ENCODE peak calls at places on chromosomes 2 and 18, in five cellular contexts. One of them, this sample, is unnamed.

GRCh38 chr2:43631918-43632317 is 5.1 kb upstream of the PLEKHH2 start:
- DNase-seq in lower lobe of right lung: no peak
- DNase-seq in HepG2: no peak
- DNase-seq in heart right ventricle: no peak
- DNase-seq in spleen: no peak
- DNase-seq in this sample: no peak

GRCh38 chr2:42474765-42475454 is 18.9 kb downstream of the KCNG3 start:
- DNase-seq in lower lobe of right lung: no peak
- DNase-seq in HepG2: peak; percentile 39
- DNase-seq in heart right ventricle: no peak
- DNase-seq in spleen: no peak
- DNase-seq in this sample: no peak

GRCh38 chr2:191064590-191064989 is 50.6 kb upstream of the STAT1 start:
- DNase-seq in lower lobe of right lung: no peak
- DNase-seq in HepG2: no peak
- DNase-seq in heart right ventricle: no peak
- DNase-seq in spleen: no peak
- DNase-seq in this sample: no peak

GRCh38 chr2:239852272-239852671 is 172.9 kb downstream of the NDUFA10 start:
- DNase-seq in lower lobe of right lung: no peak
- DNase-seq in HepG2: no peak
- DNase-seq in heart right ventricle: no peak
- DNase-seq in spleen: no peak
- DNase-seq in this sample: no peak

GRCh38 chr18:12359515-12359927 is 17.5 kb downstream of the AFG3L2 start:
- DNase-seq in lower lobe of right lung: no peak
- DNase-seq in HepG2: no peak
- DNase-seq in heart right ventricle: no peak
- DNase-seq in spleen: no peak
- DNase-seq in this sample: no peak

GRCh38 chr18:2148823-2149222 is 422.5 kb downstream of the METTL4 start:
- DNase-seq in lower lobe of right lung: no peak
- DNase-seq in HepG2: no peak
- DNase-seq in heart right ventricle: no peak
- DNase-seq in spleen: no peak
- DNase-seq in this sample: no peak

GRCh38 chr2:153391131-153391530 is 87.4 kb downstream of the RPRM start:
- DNase-seq in lower lobe of right lung: no peak
- DNase-seq in HepG2: no peak
- DNase-seq in heart right ventricle: no peak
- DNase-seq in spleen: no peak
- DNase-seq in this sample: no peak

GRCh38 chr2:218615868-218616315 is 8.2 kb downstream of the PLCD4 start:
- DNase-seq in lower lobe of right lung: no peak
- DNase-seq in HepG2: peak; percentile 56
- DNase-seq in heart right ventricle: no peak
- DNase-seq in spleen: no peak
- DNase-seq in this sample: no peak

GRCh38 chr2:158583923-158584322 is 127.2 kb downstream of the PKP4 start:
- DNase-seq in lower lobe of right lung: no peak
- DNase-seq in HepG2: no peak
- DNase-seq in heart right ventricle: no peak
- DNase-seq in spleen: peak; percentile 58
- DNase-seq in this sample: no peak

GRCh38 chr2:8457092-8457481 is 224.8 kb upstream of the ID2 start:
- DNase-seq in lower lobe of right lung: peak; percentile 58
- DNase-seq in HepG2: no peak
- DNase-seq in heart right ventricle: no peak
- DNase-seq in spleen: peak; percentile 85
- DNase-seq in this sample: no peak

GRCh38 chr18:57621252-57621607 is 406 bp downstream of the NARS1 start:
- DNase-seq in lower lobe of right lung: no peak
- DNase-seq in HepG2: no peak
- DNase-seq in heart right ventricle: no peak
- DNase-seq in spleen: no peak
- DNase-seq in this sample: no peak

GRCh38 chr18:58996131-58996632 is 131.5 kb downstream of the ZNF532 start:
- DNase-seq in lower lobe of right lung: no peak
- DNase-seq in HepG2: no peak
- DNase-seq in heart right ventricle: no peak
- DNase-seq in spleen: no peak
- DNase-seq in this sample: no peak

GRCh38 chr2:9114457-9114856 is 92.2 kb upstream of the ASAP2 start:
- DNase-seq in lower lobe of right lung: no peak
- DNase-seq in HepG2: no peak
- DNase-seq in heart right ventricle: no peak
- DNase-seq in spleen: peak; percentile 6
- DNase-seq in this sample: no peak

GRCh38 chr18:907880-908512 is 3.3 kb downstream of the ADCYAP1 start:
- DNase-seq in lower lobe of right lung: peak; percentile 45
- DNase-seq in HepG2: no peak
- DNase-seq in heart right ventricle: no peak
- DNase-seq in spleen: no peak
- DNase-seq in this sample: no peak

GRCh38 chr2:112182581-112183034 is 44.4 kb downstream of the FBLN7 start:
- DNase-seq in lower lobe of right lung: no peak
- DNase-seq in HepG2: no peak
- DNase-seq in heart right ventricle: no peak
- DNase-seq in spleen: no peak
- DNase-seq in this sample: no peak

GRCh38 chr18:52160652-52161051 is 179.3 kb upstream of the DCC start:
- DNase-seq in lower lobe of right lung: no peak
- DNase-seq in HepG2: no peak
- DNase-seq in heart right ventricle: no peak
- DNase-seq in spleen: no peak
- DNase-seq in this sample: no peak

GRCh38 chr2:210233487-210233886 is 8.2 kb upstream of the ACADL start:
- DNase-seq in lower lobe of right lung: peak; percentile 67
- DNase-seq in HepG2: no peak
- DNase-seq in heart right ventricle: no peak
- DNase-seq in spleen: no peak
- DNase-seq in this sample: no peak

DNA sequence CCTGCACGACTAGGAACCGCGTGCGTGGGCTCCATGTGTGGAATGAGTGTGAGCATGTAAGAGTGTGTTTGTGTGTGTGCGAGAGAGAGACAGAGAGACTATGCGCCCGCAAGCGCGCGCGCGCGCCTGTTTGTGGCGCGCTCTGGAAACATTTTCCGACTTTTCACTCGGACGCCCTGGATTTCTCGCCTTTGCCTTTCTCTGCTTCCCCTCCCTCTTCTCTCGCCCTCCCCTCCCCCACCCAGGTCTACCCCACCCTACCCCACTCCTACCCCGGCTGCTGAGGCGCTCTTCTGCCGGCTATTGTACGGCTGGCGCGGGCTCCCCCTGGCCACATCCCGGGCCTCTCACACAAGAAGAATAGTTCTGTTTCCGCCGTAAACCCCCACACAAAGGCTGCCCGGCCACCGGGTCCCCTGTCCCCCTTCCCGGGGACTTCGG is 7.0 kb upstream of the SIX3 start:
- DNase-seq in lower lobe of right lung: no peak
- DNase-seq in HepG2: no peak
- DNase-seq in heart right ventricle: no peak
- DNase-seq in spleen: no peak
- DNase-seq in this sample: no peak
- H3K27ac ChIP-seq in lower lobe of right lung: no peak overlapping the region
- H3K27ac ChIP-seq in HepG2: no peak overlapping the region
- H3K27ac ChIP-seq in heart right ventricle: no peak overlapping the region
- H3K27ac ChIP-seq in spleen: no peak overlapping the region
- H3K27ac ChIP-seq in this sample: no peak overlapping the region

DNA sequence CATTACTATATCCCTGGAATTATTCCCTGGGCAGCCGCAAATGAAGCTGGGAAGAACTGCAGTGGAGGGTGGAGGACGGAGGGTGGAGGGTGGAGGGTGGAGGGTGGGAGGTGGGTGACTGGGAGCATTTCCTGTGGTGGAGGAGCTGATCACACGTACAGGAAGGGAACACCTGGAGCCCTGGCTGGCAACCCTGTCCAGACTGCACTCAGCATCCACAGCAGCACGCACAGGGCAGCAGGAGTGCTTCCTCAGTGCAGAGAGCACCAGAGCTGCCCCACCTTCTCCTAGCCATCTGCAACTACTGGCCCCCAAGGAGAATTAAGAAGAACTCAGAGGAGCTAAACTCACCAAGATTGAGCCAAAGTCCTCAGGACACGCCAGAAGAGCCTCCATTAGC is 249.9 kb downstream of the EIPR1 start:
- DNase-seq in lower lobe of right lung: no peak
- DNase-seq in HepG2: no peak
- DNase-seq in heart right ventricle: no peak
- DNase-seq in spleen: no peak
- DNase-seq in this sample: no peak
- H3K27ac ChIP-seq in lower lobe of right lung: no peak overlapping the region
- H3K27ac ChIP-seq in HepG2: no peak overlapping the region
- H3K27ac ChIP-seq in heart right ventricle: no peak overlapping the region
- H3K27ac ChIP-seq in spleen: no peak overlapping the region
- H3K27ac ChIP-seq in this sample: no peak overlapping the region

DNA sequence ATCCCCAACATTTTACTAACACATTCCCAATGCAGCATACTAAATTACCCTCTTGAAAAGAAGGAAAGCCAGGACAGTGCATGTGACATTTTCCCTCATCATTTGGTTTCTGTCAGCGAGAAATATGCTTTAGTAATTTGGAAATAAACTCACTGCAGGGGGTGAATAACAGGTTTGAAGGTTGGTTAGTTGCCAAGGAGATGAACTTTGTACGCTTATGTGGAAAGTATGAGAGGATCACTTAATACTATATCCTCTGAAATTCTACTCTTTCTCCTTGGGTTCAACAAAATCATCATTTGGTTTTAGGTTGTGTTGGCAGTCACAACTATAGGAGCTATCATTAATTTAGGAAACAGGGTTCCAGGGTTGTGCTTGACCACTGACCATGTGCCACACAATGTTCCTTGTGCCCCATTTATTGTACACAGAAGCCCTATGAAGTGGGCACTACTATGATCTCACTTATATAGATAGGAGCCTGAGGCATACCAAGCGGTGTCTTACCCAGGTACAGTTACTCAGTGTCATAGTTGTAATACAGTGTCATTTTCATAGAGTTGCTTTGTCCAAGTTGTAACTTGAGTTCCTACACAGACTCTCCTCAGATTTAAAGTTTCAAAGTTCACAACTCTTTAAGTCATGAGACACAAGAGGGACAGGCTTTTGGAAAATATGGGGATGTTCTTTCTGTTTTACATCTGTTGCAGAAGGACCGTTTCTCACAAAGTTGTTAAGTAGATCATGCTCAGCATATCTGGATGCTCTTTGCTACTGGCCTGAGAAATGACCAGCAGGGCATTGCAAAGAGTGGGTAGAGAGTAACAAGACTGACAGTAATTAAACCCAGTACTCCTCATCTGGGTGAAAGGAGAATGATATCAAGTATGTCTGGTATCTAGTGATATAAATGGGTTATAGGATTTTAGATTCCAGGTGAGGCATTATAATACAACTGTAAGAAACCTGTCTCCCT is 91.8 kb downstream of the MAP4K4 start:
- DNase-seq in lower lobe of right lung: no peak
- DNase-seq in HepG2: peak; percentile 78
- DNase-seq in heart right ventricle: no peak
- DNase-seq in spleen: no peak
- DNase-seq in this sample: no peak
- H3K27ac ChIP-seq in lower lobe of right lung: no peak overlapping the region
- H3K27ac ChIP-seq in HepG2: peak overlapping the region; percentile 41
- H3K27ac ChIP-seq in heart right ventricle: peak overlapping the region; percentile 17
- H3K27ac ChIP-seq in spleen: no peak overlapping the region
- H3K27ac ChIP-seq in this sample: peak overlapping the region; percentile 8

GRCh38 chr2:10372862-10373240 is 70.1 kb downstream of the HPCAL1 start:
- DNase-seq in lower lobe of right lung: no peak
- DNase-seq in HepG2: no peak
- DNase-seq in heart right ventricle: no peak
- DNase-seq in spleen: no peak
- DNase-seq in this sample: no peak
- H3K27ac ChIP-seq in lower lobe of right lung: no peak overlapping the region
- H3K27ac ChIP-seq in HepG2: no peak overlapping the region
- H3K27ac ChIP-seq in heart right ventricle: no peak overlapping the region
- H3K27ac ChIP-seq in spleen: no peak overlapping the region
- H3K27ac ChIP-seq in this sample: no peak overlapping the region

DNA sequence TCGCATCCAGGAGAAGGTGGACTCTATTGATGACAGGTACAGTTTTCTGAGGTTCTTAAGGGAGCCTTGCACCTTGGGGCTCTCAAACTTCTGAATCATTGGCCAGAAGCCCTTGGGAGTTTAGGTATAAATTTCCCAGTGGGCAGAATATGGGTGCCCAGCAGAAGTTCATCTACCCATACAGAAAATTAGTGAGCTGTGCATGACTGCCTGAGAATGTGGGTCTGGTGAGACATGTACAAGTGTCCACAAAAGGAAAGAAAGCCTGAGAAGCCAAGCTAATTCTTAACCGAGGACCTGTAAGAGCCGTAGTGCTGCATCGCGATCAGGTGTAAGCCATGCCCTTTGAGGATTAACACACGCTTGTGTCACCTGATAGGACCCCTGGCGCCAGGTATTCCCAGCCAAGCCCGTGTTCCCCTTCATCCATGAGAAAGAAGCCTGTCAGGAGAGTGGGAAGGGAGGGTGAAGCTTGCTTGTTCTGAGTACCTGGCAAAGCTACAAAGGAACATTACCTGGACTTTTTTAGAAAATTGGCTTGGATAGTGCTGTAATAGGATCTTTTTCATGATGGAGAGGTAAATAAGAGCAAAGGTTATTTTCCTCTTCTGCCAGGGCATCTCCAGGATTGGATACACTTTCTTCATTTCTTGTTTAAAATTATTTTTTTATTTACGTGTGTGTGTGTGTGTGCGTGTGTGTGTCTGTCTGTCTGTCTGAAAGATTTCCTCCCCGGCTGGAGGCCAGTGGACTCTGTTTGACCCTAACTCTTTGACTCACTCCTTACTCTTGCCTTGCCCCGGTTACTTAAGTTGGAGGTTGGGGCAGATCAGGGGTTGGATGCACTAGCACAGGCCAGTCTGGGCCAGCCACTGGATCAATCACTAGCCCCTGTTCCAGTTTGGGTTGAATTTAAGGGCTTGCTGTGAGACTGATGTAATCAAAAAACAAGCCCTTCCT is 90.4 kb upstream of the EML6 start:
- DNase-seq in lower lobe of right lung: no peak
- DNase-seq in HepG2: no peak
- DNase-seq in heart right ventricle: no peak
- DNase-seq in spleen: no peak
- DNase-seq in this sample: no peak
- H3K27ac ChIP-seq in lower lobe of right lung: peak overlapping the region; percentile 76
- H3K27ac ChIP-seq in HepG2: no peak overlapping the region
- H3K27ac ChIP-seq in heart right ventricle: peak overlapping the region; percentile 91
- H3K27ac ChIP-seq in spleen: peak overlapping the region; percentile 86
- H3K27ac ChIP-seq in this sample: no peak overlapping the region

GRCh38 chr2:24463271-24463670 is 27.8 kb upstream of the NCOA1 start:
- DNase-seq in lower lobe of right lung: no peak
- DNase-seq in HepG2: no peak
- DNase-seq in heart right ventricle: no peak
- DNase-seq in spleen: no peak
- DNase-seq in this sample: no peak

GRCh38 chr2:24457730-24458129 is 33.3 kb upstream of the NCOA1 start:
- DNase-seq in lower lobe of right lung: no peak
- DNase-seq in HepG2: no peak
- DNase-seq in heart right ventricle: no peak
- DNase-seq in spleen: no peak
- DNase-seq in this sample: no peak

GRCh38 chr2:24459224-24459799 is 31.7 kb upstream of the NCOA1 start:
- DNase-seq in lower lobe of right lung: no peak
- DNase-seq in HepG2: no peak
- DNase-seq in heart right ventricle: no peak
- DNase-seq in spleen: no peak
- DNase-seq in this sample: no peak

GRCh38 chr2:24456610-24457556 is 34.2 kb upstream of the NCOA1 start:
- DNase-seq in lower lobe of right lung: no peak
- DNase-seq in HepG2: no peak
- DNase-seq in heart right ventricle: peak; percentile 45
- DNase-seq in spleen: no peak
- DNase-seq in this sample: no peak

GRCh38 chr2:24461685-24462084 is 29.4 kb upstream of the NCOA1 start:
- DNase-seq in lower lobe of right lung: no peak
- DNase-seq in HepG2: no peak
- DNase-seq in heart right ventricle: no peak
- DNase-seq in spleen: no peak
- DNase-seq in this sample: no peak
- H3K27ac ChIP-seq in lower lobe of right lung: no peak overlapping the region
- H3K27ac ChIP-seq in HepG2: no peak overlapping the region
- H3K27ac ChIP-seq in heart right ventricle: no peak overlapping the region
- H3K27ac ChIP-seq in spleen: no peak overlapping the region
- H3K27ac ChIP-seq in this sample: no peak overlapping the region

This sample was measured in substantia nigra.